ENCODE peak calls at places on chromosomes 2 and 18, in four cellular contexts. W is AG09319, R is ureter, L is NCI-H460. J is an unnamed sample.
A peak's percentile ranks its signal among the peaks of the same experiment; 100 is the strongest.

GRCh38 chr18:36155960-36156757 is 26.5 kb downstream of the ELP2 start:
- DNase-seq in W (no peak), R (no peak), L (no peak), J (no peak)

GRCh38 chr2:232375164-232375563 is 3.4 kb upstream of the ALPP start:
- DNase-seq in W (no peak), R (no peak), L (no peak), J (no peak)

GRCh38 chr2:10331033-10331701 is 28.5 kb downstream of the HPCAL1 start:
- DNase-seq in W (no peak), R (no peak), L (peak; percentile 73), J (no peak)

GRCh38 chr2:11955883-11956282 is 209.5 kb downstream of the LPIN1 start:
- DNase-seq in W (no peak), R (no peak), L (no peak), J (no peak)

GRCh38 chr18:26747131-26747475 is 118.4 kb downstream of the AQP4 start:
- DNase-seq in W (no peak), R (no peak), L (peak; percentile 62), J (no peak)

GRCh38 chr2:84776011-84776410 is 104.9 kb downstream of the TRABD2A start:
- DNase-seq in W (no peak), R (no peak), L (no peak), J (no peak)

GRCh38 chr2:37061312-37061711 is 22.9 kb downstream of the HEATR5B start:
- DNase-seq in W (no peak), R (no peak), L (no peak), J (no peak)

GRCh38 chr18:23135679-23136325 is 517 bp downstream of the CABLES1 start:
- DNase-seq in W (no peak), R (no peak), L (no peak), J (no peak)

GRCh38 chr2:226802573-226802972 is 3.0 kb upstream of the IRS1 start:
- DNase-seq in W (peak; percentile 73), R (no peak), L (peak; percentile 84), J (no peak)

GRCh38 chr2:24844023-24844685 is 50.9 kb downstream of the CENPO start:
- DNase-seq in W (no peak), R (no peak), L (no peak), J (no peak)

GRCh38 chr18:48771641-48772380 is 179.0 kb downstream of the SMAD7 start:
- DNase-seq in W (no peak), R (no peak), L (no peak), J (no peak)

GRCh38 chr2:234335676-234336228 is 161.1 kb downstream of the ARL4C start:
- DNase-seq in W (peak; percentile 41), R (peak; percentile 86), L (no peak), J (no peak)

J was measured in coronary artery.